ENCODE peak calls at places on chromosomes 4 and X, in eight cellular contexts. I, N, L, T, A, H, Y and C are unnamed samples.

GRCh38 chrX:77937291-77937690 is 26.8 kb downstream of the ATP7A start:
- DNase-seq in I (no peak), Y (no peak), L (no peak), T (no peak), A (no peak), H (peak), N (no peak), C (no peak)

GRCh38 chr4:175263537-175263936 is 345.4 kb downstream of the ADAM29 start:
- DNase-seq in H (peak), A (no peak), Y (no peak), I (no peak), L (no peak), T (no peak), N (no peak), C (no peak)

GRCh38 chrX:29225670-29226069 is 638.4 kb downstream of the IL1RAPL1 start:
- DNase-seq in N (no peak), A (peak), I (no peak), H (peak), Y (no peak), L (no peak), T (no peak), C (no peak)

GRCh38 chr4:189090174-189090814 is 850.4 kb upstream of the FRG1 start:
- DNase-seq in A (peak), Y (peak), L (no peak), I (no peak), N (no peak), H (no peak), T (no peak), C (no peak)

GRCh38 chr4:82583897-82584604 is 22.3 kb upstream of the TMEM150C start:
- DNase-seq in Y (no peak), N (no peak), I (no peak), L (no peak), A (no peak), T (no peak), H (no peak), C (no peak)

GRCh38 chrX:150984164-150984824 is 1.2 kb downstream of the HMGB3 start:
- DNase-seq in N (no peak), L (no peak), H (no peak), T (no peak), I (no peak), Y (peak), A (no peak), C (no peak)

GRCh38 chr4:111466821-111467605 is 678.2 kb upstream of the FAM241A start:
- DNase-seq in N (no peak), A (no peak), I (no peak), H (peak), T (no peak), L (no peak), Y (no peak), C (no peak)

GRCh38 chr4:2338754-2339457 is 77.0 kb upstream of the MXD4 start:
- DNase-seq in I (no peak), L (peak), T (peak), A (peak), N (no peak), H (no peak), Y (no peak), C (no peak)

GRCh38 chr4:84166486-84166885 is 332.6 kb downstream of the NKX6-1 start:
- DNase-seq in Y (no peak), I (no peak), N (no peak), A (no peak), H (no peak), T (no peak), L (no peak), C (no peak)

GRCh38 chr4:60948008-60948407 is 252.1 kb upstream of the ADGRL3 start:
- DNase-seq in T (no peak), N (no peak), A (no peak), I (no peak), Y (no peak), L (no peak), H (peak), C (no peak)

GRCh38 chr4:69071286-69071685 is 25.0 kb upstream of the UGT2B7 start:
- DNase-seq in I (no peak), L (no peak), Y (no peak), H (no peak), T (no peak), A (no peak), N (no peak), C (no peak)

GRCh38 chrX:10945463-10945862 is 165.7 kb upstream of the HCCS start:
- DNase-seq in I (no peak), L (no peak), H (no peak), A (no peak), Y (no peak), N (no peak), T (no peak), C (no peak)

GRCh38 chr4:5020341-5020740 is 1.1 kb upstream of the CYTL1 start:
- DNase-seq in N (no peak), T (no peak), A (no peak), H (no peak), I (no peak), L (peak), Y (no peak), C (no peak)

GRCh38 chr4:5019274-5019673 is at the start of gene CYTL1:
- DNase-seq in Y (peak), I (no peak), A (peak), N (no peak), T (no peak), H (no peak), L (peak), C (no peak)

GRCh38 chr4:5019796-5020195 is 538 bp upstream of the CYTL1 start:
- DNase-seq in H (no peak), L (peak), T (no peak), I (no peak), A (no peak), Y (no peak), N (no peak), C (no peak)

GRCh38 chr4:5018603-5019002 is 655 bp downstream of the CYTL1 start:
- DNase-seq in A (peak), Y (peak), H (no peak), I (no peak), L (peak), T (no peak), N (no peak), C (no peak)

DNA sequence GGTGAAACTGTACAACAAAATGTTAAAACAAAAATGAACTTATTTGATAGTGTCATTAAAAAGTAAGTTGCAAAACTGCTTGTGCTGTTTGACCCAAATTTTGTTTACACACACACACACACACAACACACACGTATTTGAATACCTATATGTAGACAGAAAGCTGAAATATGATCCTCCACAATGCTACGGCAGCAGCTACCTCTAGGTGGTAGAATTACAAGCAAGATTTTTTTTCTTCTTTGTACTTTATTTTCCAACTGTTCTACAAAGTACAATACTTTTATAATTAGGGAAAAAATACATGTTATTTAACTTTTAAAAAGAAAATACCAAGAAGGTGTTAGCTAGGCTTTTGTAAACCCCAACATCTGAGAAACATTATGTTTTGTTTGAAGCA is 1.2 kb downstream of the CYTL1 start:
- DNase-seq in A (no peak), T (no peak), N (no peak), H (peak), I (no peak), Y (peak), L (no peak), C (no peak)
- TF ChIP-seq CTCF in A (peak), T (peak), N (no peak), H (peak), I (no peak), Y (peak), L (no peak), C (peak)

DNA sequence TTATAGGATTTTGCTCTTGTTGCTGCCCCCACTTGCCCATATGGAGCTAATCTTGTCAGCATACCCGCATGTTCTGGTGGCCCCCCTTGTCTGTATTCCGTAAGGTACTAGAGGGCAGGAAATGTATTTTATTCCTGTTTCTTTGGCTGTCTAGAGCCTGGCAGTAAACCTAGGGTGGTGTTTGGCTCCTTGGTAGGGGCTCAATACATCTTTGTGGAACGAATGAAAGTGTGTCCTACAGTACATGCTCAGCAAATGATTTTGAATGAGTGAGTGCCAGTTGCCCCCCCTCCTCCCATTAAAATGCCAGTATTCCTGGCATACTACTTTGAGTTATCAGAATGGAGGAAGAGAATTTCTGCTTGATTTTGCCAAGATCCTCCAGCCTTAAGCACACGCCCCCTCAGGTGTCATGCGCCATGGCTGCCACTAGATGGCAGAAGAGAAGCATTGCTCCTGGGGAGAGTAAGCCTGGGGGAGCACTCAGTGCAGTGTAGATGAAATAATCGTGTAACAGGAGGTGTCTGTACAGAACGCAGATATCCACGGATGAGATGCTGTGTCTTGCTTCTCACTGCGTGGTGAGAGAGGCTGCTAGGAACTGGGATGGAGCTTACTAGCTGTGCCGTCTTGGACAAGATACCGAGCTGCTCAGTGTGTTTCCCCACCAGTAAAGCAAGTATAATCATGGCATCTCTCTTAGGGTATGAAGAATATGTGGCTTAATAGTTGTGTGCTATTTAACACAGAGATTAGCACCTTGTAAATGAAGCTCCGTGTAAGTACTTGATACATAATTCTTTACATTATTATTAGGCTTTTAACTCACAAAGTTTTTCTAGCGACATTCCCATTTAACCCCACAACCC is 17.2 kb upstream of the RNF212 start:
- DNase-seq in I (peak), Y (peak), N (peak), T (no peak), H (peak), L (peak), A (peak), C (no peak)
- TF ChIP-seq CTCF in I (peak), Y (peak), N (peak), T (peak), H (peak), L (peak), A (peak), C (peak)

DNA sequence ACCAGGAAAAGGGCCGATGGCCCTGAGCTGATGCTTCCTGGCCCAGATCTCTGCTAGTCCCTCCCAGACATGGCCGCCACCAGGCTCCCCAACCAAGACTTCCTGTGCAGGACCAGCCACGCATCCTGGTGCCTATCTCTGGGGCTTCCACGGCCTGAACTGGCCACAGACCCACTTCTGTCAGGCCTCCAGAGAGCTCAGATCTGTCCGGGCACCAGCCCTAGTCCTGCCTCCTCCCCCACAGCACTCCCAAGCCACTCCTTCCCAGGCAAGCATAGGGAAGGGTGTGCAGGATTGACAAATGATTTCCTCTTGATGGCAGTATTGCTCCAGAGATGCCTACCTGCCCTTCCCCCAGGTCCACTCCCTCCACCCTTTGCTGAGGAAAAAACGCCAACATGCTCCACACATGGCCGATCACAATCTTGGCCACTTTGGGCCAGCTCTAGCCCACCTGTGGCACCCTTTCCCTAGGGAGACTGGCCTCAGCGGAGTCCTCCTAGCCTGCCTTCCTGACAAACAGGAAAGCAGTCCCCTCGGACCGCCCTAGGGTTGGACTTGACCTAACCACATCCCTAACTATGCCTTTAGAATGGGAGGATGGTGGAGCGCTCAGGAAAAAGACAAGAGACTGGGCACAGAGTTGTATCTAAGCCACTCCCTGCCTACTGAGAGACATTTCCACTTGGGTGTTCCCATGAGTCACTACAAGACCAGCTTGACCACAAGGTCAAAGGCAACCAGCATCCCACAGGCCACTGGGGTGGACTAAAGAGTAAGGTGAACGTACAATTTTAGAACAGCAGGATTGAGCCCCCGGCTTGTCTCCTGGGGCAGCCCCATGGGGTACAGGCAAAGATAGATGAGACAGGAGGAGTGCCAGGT is 277.5 kb upstream of the AGTR2 start:
- DNase-seq in L (peak), I (peak), Y (peak), A (peak), N (no peak), H (peak), T (peak), C (peak)
- TF ChIP-seq CTCF in L (peak), I (peak), Y (no peak), A (peak), N (no peak), H (peak), T (no peak), C (no peak)

DNA sequence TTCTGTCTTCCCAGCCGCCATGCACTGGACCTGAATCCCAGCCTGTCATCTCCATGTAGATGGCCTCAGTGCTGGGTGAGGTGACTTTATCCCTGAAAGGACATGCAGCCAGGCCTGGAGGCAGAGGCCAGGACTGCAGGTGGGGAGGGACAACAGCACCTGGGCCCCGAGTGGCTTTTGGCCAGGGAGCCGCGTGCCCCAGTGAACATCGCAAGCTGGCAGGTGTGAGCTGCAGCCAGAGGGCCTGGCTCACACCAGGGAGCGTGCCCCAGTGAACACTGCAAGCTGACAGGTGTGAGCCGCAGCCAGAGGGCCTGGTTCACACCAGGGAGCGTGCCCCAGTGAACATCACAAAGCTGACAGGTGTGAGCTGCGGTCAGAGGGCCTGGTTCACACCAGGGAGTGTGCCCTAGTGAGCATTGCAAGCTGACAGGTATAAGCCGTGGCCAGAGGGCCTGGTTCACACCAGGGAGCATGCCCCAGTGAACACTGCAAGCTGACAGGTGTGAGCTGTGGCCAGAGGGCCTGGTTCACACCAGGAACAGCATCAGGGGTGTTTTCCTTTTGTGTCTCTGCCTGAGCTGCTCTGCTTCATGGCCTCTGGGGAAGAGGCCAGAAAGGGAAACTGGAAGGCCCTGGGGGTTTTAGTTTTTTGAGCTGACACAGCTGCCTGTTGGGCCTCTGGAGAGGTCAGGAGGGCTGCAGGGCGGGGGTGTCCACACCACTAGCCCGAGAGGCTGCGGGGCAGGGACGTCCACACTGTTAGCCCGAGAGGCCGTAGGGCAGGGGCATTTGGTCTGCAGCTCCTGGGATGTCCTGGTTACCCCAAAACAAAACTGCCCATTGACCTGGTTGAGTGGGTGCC is 22.7 kb upstream of the PSAPL1 start:
- DNase-seq in N (no peak), I (no peak), Y (no peak), H (no peak), T (no peak), A (no peak), L (no peak), C (no peak)
- TF ChIP-seq CTCF in N (no peak), I (no peak), Y (no peak), H (no peak), T (no peak), A (no peak), L (no peak), C (no peak)